ENCODE peak calls at places on chromosomes 11 and 22, in six cellular contexts. K is neural progenitor cell, Y is OCI-LY7, O is uterus, S is fibroblast of lung, I is left ventricle myocardium inferior. Z is an unnamed sample. For H3K4me1, the result is how much of the 10 kb centered on the place peaks cover.

GRCh38 chr11:74283580-74284180 is 27.8 kb downstream of the P4HA3 start:
- DNase-seq in I (no peak), O (no peak), Y (no peak), K (no peak), S (no peak), Z (no peak)

GRCh38 chr22:27825174-27825573 is 23.6 kb upstream of the MN1 start:
- DNase-seq in I (no peak), O (no peak), Y (peak), K (no peak), S (no peak), Z (no peak)

GRCh38 chr22:29096736-29097669 is 24.2 kb downstream of the KREMEN1 start:
- DNase-seq in K (peak), O (no peak), I (no peak), S (peak), Y (no peak), Z (no peak)

GRCh38 chr11:112864715-112865114 is 96.5 kb upstream of the NCAM1 start:
- DNase-seq in I (no peak), K (no peak), Y (no peak), S (no peak), O (no peak), Z (no peak)

GRCh38 chr22:29470159-29470855 is 9.7 kb upstream of the NEFH start:
- DNase-seq in I (peak), S (peak), Y (peak), K (peak), O (peak), Z (no peak)

GRCh38 chr11:110613526-110613925 is 98.7 kb downstream of the ARHGAP20 start:
- DNase-seq in S (no peak), I (no peak), O (no peak), Y (no peak), K (no peak), Z (no peak)

GRCh38 chr11:2539761-2540520 is 95.1 kb downstream of the KCNQ1 start:
- DNase-seq in O (no peak), S (no peak), K (peak), Y (no peak), I (peak), Z (peak)

GRCh38 chr22:42991010-42991651 is 23.8 kb downstream of the PACSIN2 start:
- DNase-seq in I (no peak), S (peak), O (no peak), Y (no peak), K (no peak), Z (no peak)

GRCh38 chr11:112797653-112798293 is 163.4 kb upstream of the NCAM1 start:
- DNase-seq in I (no peak), S (peak), O (no peak), K (peak), Y (no peak), Z (no peak)

GRCh38 chr22:50625131-50625567 is 2.8 kb downstream of the ARSA start:
- DNase-seq in I (no peak), O (no peak), K (no peak), Y (no peak), S (no peak), Z (peak)
- H3K4me1 ChIP-seq in I (half or more), O (under half), K (under half), Y (under half), S (under half), Z (half or more)

GRCh38 chr11:62398011-62398994 is 20.5 kb upstream of the SCGB1A1 start:
- DNase-seq in S (peak), I (peak), K (no peak), O (peak), Y (no peak), Z (peak)
- H3K4me1 ChIP-seq in S (under half), I (half or more), K (under half), O (half or more), Y (under half), Z (half or more)

GRCh38 chr22:26588749-26589366 is 1.1 kb downstream of the TPST2 start:
- DNase-seq in O (no peak), I (no peak), S (no peak), Y (no peak), K (no peak), Z (no peak)
- H3K4me1 ChIP-seq in O (under half), I (half or more), S (under half), Y (under half), K (under half), Z (under half)

DNA sequence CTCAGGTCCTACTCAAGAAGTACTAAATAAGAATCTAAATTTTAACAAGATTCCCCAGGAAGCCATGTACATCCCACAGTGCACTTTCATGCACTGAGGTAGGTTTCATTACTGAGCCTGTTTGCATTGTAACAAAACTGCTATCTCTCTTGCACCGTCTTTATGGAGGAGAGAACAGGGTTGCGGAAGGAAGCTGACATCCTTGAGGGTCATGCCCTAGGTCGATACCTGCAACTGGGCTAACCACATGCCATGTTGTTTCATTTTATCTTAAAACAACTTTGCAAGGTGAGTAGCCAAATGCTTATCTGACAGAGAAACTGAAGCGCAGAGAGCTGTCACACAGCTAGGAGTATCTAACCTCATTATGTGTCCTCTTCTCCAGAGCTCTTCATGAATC is 656.3 kb upstream of the TENM4 start:
- DNase-seq in I (no peak), S (no peak), O (no peak), K (no peak), Y (no peak), Z (no peak)
- H3K4me1 ChIP-seq in I (under half), S (under half), O (under half), K (under half), Y (under half), Z (under half)

DNA sequence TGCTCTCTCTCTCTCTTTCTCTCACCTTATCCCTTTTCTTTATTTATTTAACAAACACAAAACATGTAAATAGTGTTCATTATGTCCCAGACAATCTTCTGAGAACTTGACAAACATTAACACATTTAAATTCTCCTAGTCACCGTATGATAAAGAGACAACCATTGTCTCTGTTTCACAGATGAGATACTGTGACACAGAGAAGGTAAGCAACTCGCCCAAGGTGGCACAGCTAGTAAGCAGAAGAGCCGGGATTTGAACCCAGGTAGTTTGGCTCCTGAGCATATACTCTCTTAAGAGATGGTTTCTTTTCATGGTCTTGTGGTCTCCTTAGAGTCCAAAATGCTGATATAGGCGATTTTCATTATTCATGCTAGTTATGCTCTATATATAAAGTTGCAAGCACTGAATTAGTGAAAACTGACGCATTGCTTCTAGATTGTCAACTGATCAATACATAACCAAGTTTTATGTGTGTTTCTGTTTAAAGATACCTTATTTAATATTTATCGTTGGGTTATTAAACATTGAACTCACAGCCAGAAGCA is 58.1 kb downstream of the MIAT start:
- DNase-seq in I (no peak), Y (no peak), S (no peak), K (no peak), O (no peak), Z (no peak)
- H3K4me1 ChIP-seq in I (under half), Y (under half), S (under half), K (under half), O (under half), Z (under half)

GRCh38 chr11:123233978-123234340 is 38.9 kb upstream of the CLMP start:
- DNase-seq in S (no peak), K (no peak), I (no peak), Y (no peak), O (no peak), Z (no peak)

GRCh38 chr11:123235117-123235686 is 40.2 kb upstream of the CLMP start:
- DNase-seq in O (peak), K (peak), S (no peak), I (peak), Y (peak), Z (peak)

GRCh38 chr11:123233280-123233977 is 38.4 kb upstream of the CLMP start:
- DNase-seq in O (no peak), S (no peak), I (no peak), K (no peak), Y (no peak), Z (no peak)

GRCh38 chr11:123238297-123238696 is 43.2 kb upstream of the CLMP start:
- DNase-seq in S (peak), Y (no peak), O (no peak), K (no peak), I (peak), Z (peak)

DNA sequence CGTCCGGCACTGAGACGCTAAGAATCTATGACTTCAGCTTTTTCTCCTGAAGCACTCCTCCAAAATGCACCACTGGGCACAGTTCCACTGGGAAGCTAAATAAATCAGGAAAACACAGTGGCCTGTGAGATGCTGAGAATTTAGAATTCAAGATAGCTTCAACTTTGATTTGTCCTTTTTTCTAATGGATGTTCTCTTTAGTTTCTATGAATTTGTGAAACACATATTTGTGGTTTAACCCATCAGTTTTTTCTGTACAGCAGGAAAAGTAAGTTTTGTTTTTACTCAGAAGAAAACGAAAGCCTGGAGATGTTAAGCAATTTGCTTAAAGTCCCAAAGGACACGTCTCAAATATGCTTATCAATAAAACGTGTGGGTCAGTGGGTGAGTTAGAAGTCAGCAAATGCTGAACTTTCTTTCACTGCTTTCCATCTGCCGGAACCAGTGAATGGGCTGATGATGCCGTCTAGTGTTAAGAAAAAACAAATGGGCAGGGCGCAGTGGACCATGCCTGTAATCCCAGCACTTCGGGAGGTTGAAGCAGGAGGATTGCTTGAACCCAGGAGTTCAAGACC is 40.7 kb upstream of the CLMP start:
- DNase-seq in O (peak), Y (no peak), I (no peak), K (no peak), S (peak), Z (no peak)
- H3K4me1 ChIP-seq in O (under half), Y (under half), I (under half), K (under half), S (under half), Z (under half)

GRCh38 chr11:79418241-79418640 is 22.6 kb downstream of the TENM4 start:
- DNase-seq in K (no peak), Y (no peak), S (no peak), O (no peak), I (no peak), Z (no peak)

GRCh38 chr11:79414644-79415317 is 26.0 kb downstream of the TENM4 start:
- DNase-seq in O (peak), I (no peak), K (no peak), S (peak), Y (no peak), Z (no peak)

GRCh38 chr11:79417069-79417920 is 23.5 kb downstream of the TENM4 start:
- DNase-seq in O (no peak), K (no peak), S (no peak), Y (no peak), I (no peak), Z (no peak)

GRCh38 chr11:79415411-79415810 is 25.4 kb downstream of the TENM4 start:
- DNase-seq in Y (no peak), S (no peak), I (no peak), O (no peak), K (no peak), Z (no peak)

GRCh38 chr11:79415912-79416311 is 24.9 kb downstream of the TENM4 start:
- DNase-seq in K (no peak), O (no peak), Y (no peak), S (no peak), I (no peak), Z (no peak)
- H3K4me1 ChIP-seq in K (under half), O (under half), Y (under half), S (under half), I (under half), Z (under half)

Z was measured in suprapubic skin.